ENCODE peak calls at places on chromosomes 12 and 14, in six cellular contexts. U is RWPE1; G is body of pancreas; D is CD4-positive, CD25-positive, alpha-beta regulatory T cell; V is upper lobe of right lung; Y is lower lobe of right lung. H is an unnamed sample.

GRCh38 chr12:101697930-101698781 is 716 bp downstream of the CHPT1 start:
- DNase-seq in V (peak), G (peak), D (peak), Y (peak), U (peak), H (peak)

GRCh38 chr12:91326043-91327027 is 143.7 kb upstream of the DCN start:
- DNase-seq in G (peak), V (no peak), U (peak), D (peak), Y (no peak), H (no peak)

GRCh38 chr14:56585461-56586084 is 6.0 kb downstream of the TMEM260 start:
- DNase-seq in Y (no peak), G (no peak), U (no peak), D (no peak), V (no peak), H (no peak)

GRCh38 chr12:32148372-32148771 is 41.7 kb downstream of the BICD1 start:
- DNase-seq in Y (no peak), G (no peak), V (no peak), U (peak), D (no peak), H (no peak)

GRCh38 chr12:132359971-132360370 is 30.6 kb upstream of the GALNT9 start:
- DNase-seq in D (no peak), V (peak), G (no peak), U (no peak), Y (peak), H (no peak)

GRCh38 chr12:92753976-92754885 is 51.4 kb downstream of the PLEKHG7 start:
- DNase-seq in D (no peak), U (no peak), V (no peak), G (no peak), Y (no peak), H (no peak)

GRCh38 chr12:75852956-75853355 is 178.6 kb downstream of the PHLDA1 start:
- DNase-seq in G (no peak), Y (no peak), U (no peak), D (no peak), V (no peak), H (no peak)

GRCh38 chr12:109910969-109911348 is 10.9 kb downstream of the TCHP start:
- DNase-seq in Y (peak), U (peak), D (peak), G (no peak), V (no peak), H (no peak)

GRCh38 chr14:56004807-56005579 is 113.2 kb upstream of the PELI2 start:
- DNase-seq in D (peak), G (peak), Y (peak), V (no peak), U (no peak), H (no peak)

GRCh38 chr12:53196486-53196885 is 10.6 kb downstream of the ITGB7 start:
- DNase-seq in Y (no peak), G (no peak), D (no peak), V (no peak), U (no peak), H (no peak)

GRCh38 chr12:6978188-6978986 is 7.7 kb downstream of the EMG1 start:
- DNase-seq in Y (no peak), V (no peak), G (no peak), U (no peak), D (no peak), H (no peak)

GRCh38 chr12:1030779-1031178 is 39.8 kb downstream of the ERC1 start:
- DNase-seq in G (no peak), U (no peak), V (no peak), Y (no peak), D (no peak), H (no peak)

GRCh38 chr12:124928095-124928911 is 13.9 kb upstream of the UBC start:
- DNase-seq in Y (peak), U (peak), G (peak), V (peak), D (no peak), H (no peak)

GRCh38 chr14:85617799-85618198 is 87.9 kb downstream of the FLRT2 start:
- DNase-seq in U (peak), G (no peak), V (no peak), Y (no peak), D (no peak), H (no peak)

GRCh38 chr12:49917788-49918173 is 14.1 kb upstream of the FAIM2 start:
- DNase-seq in D (no peak), Y (no peak), V (peak), G (no peak), U (no peak), H (no peak)

GRCh38 chr14:69548566-69548965 is 26.1 kb downstream of the CCDC177 start:
- DNase-seq in G (no peak), V (no peak), U (no peak), D (no peak), Y (no peak), H (no peak)

GRCh38 chr12:29844667-29845066 is 60.9 kb upstream of the TMTC1 start:
- DNase-seq in U (no peak), Y (no peak), V (no peak), D (no peak), G (no peak), H (no peak)
- H3K27ac ChIP-seq in U (no peak), Y (no peak), V (no peak), D (no peak), G (no peak), H (no peak)

DNA sequence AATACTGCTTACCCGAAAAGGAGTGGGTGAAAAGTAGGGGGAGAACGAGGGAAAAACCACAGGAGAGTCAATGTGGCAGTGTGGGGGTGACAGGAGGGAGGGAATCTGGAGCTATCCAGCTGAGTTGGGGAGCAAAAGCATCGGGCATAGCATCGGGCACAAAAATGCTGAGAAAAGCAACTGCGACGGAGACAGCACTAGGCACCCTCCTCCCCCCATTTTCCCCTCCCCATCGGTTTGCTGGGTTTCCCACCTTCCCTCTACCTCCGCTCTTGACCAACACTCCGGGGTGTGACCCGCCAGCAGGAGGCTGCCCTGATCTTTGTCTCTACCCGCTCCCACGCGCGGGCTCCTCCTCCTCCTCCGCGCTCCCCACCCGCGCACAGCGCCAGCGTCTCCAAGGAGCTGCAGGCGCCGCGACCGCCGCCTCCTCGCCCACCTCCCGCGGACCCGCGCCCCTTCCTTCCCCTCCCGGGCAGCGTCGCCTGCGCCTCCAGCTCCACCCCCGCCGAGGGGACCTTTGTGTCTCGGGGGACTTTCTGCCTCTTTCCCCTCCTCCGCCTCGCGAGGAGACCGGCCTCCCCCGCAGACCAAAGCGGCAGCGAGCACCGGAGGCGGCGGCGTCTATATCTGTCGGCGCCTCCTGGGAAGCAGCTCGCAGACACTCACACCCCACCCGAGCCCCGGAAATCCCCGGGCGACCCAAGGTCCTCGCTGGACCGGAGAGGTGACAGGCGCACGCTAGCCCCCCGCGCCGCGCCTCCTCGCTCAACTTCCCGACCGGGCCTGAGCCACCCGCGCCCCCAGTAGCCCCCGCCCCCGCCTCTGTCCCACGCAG is 939 bp downstream of the CDK17 start:
- DNase-seq in U (peak), Y (peak), D (peak), V (peak), G (peak), H (peak)
- H3K27ac ChIP-seq in U (peak), Y (peak), D (peak), V (peak), G (peak), H (peak)

GRCh38 chr12:47770086-47770726 is 2.8 kb upstream of the SLC48A1 start:
- DNase-seq in V (no peak), U (no peak), Y (peak), G (no peak), D (no peak), H (no peak)
- H3K27ac ChIP-seq in V (peak), U (peak), Y (peak), G (no peak), D (no peak), H (peak)

GRCh38 chr14:70987042-70987441 is 79.8 kb downstream of the PCNX1 start:
- DNase-seq in Y (no peak), G (no peak), D (no peak), V (no peak), U (no peak), H (no peak)

GRCh38 chr14:70982204-70982603 is 74.9 kb downstream of the PCNX1 start:
- DNase-seq in G (no peak), D (peak), U (no peak), Y (no peak), V (no peak), H (no peak)

GRCh38 chr14:70976591-70976990 is 69.3 kb downstream of the PCNX1 start:
- DNase-seq in U (no peak), Y (no peak), G (no peak), D (no peak), V (no peak), H (no peak)

GRCh38 chr14:70981005-70981952 is 74.0 kb downstream of the PCNX1 start:
- DNase-seq in D (peak), Y (no peak), U (no peak), V (no peak), G (no peak), H (no peak)
- H3K27ac ChIP-seq in D (peak), Y (no peak), U (no peak), V (no peak), G (no peak), H (no peak)

GRCh38 chr12:106889326-106889725 is 66.4 kb upstream of the TMEM263 start:
- DNase-seq in D (no peak), G (no peak), V (no peak), Y (no peak), U (no peak), H (no peak)

GRCh38 chr12:106888348-106888970 is 67.2 kb upstream of the TMEM263 start:
- DNase-seq in G (no peak), Y (no peak), V (no peak), U (no peak), D (no peak), H (no peak)

GRCh38 chr12:106892075-106892474 is 63.6 kb upstream of the TMEM263 start:
- DNase-seq in V (no peak), Y (no peak), G (no peak), U (peak), D (no peak), H (no peak)

GRCh38 chr12:106886921-106887320 is 68.8 kb upstream of the TMEM263 start:
- DNase-seq in D (no peak), U (no peak), G (no peak), Y (no peak), V (no peak), H (no peak)

GRCh38 chr12:106889950-106890626 is 65.6 kb upstream of the TMEM263 start:
- DNase-seq in Y (no peak), V (no peak), G (no peak), D (no peak), U (no peak), H (no peak)
- H3K27ac ChIP-seq in Y (no peak), V (no peak), G (no peak), D (no peak), U (no peak), H (no peak)

DNA sequence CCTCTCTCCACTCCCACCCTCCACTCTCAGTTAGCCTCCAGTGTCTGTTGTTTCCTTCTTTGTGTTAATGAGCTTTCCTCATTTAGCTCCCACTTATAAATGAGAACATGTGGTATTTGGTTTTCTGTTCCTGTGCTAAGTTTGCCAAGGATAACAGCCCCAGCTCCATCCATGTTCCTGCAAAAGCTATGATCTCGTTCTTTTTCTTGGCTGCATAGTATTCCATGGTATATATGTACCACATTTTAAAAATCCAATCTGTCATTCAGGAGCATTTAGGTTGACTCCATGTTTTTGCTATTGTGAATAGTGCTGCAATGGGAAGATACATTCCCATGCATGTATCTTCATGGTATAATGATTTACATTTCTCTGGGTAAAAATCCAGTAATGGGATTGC is 2.8 kb upstream of the WASHC4 start:
- DNase-seq in U (no peak), D (no peak), G (no peak), Y (no peak), V (no peak), H (no peak)
- H3K27ac ChIP-seq in U (no peak), D (no peak), G (no peak), Y (no peak), V (no peak), H (no peak)

DNA sequence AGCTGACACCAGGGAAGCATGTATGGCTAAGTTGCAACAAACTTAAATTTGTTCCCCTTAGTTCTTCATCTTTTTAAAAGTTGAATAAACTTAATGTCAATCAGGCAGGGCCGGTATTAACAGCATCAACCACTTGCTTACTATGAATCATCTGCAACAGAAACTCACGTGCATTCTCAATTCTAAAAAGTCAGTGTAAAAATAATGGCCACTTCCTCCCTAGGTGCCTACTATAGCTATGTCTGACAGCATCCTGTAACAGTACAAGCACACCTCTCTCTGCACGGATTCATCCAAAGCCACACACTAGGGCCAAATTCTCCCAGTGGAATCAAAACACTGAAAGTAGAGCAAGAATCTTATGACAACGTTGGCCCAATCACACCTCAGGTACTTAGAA is 48.6 kb downstream of the PPP1R36 start:
- DNase-seq in Y (no peak), U (no peak), G (no peak), V (no peak), D (peak), H (no peak)
- H3K27ac ChIP-seq in Y (no peak), U (no peak), G (no peak), V (no peak), D (no peak), H (no peak)

GRCh38 chr12:21576431-21576830 is 28.2 kb downstream of the GYS2 start:
- DNase-seq in V (no peak), Y (no peak), G (no peak), D (no peak), U (no peak), H (no peak)
- H3K27ac ChIP-seq in V (no peak), Y (no peak), G (no peak), D (no peak), U (no peak), H (no peak)

DNA sequence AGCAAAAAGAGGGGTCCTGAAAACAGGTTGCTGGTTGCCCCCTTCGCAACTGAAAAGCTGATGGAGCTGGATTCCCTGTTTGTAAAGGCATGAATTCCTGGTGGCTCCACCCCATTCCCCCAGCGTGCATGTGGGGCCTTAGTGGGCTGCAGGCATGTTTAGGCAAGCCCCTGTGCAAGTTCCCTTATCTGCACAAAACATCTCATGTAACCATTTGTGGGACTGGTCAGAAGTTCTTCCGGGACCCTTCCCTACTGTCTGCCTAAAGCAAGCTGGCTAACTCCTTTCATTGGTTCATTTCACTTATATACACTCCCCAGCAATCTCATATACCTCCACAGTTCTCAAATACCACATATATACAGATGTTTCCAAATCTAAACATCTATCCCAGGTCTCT is 24.0 kb upstream of the HIGD1C start:
- DNase-seq in D (no peak), G (no peak), V (no peak), Y (no peak), U (no peak), H (no peak)
- H3K27ac ChIP-seq in D (no peak), G (peak), V (peak), Y (peak), U (peak), H (peak)

H was measured in substantia nigra.